ENCODE peak calls at places on chromosomes 7 and 10, in four cellular contexts. K is A549, W is IMR-90, Y is caudate nucleus. X is an unnamed sample.

GRCh38 chr10:28411136-28411460 is 108.2 kb upstream of the MPP7 start:
- DNase-seq in K (no peak), W (no peak), Y (no peak), X (no peak)

GRCh38 chr7:98802088-98802780 is 67.6 kb downstream of the TMEM130 start:
- DNase-seq in K (peak), W (peak), Y (no peak), X (no peak)

GRCh38 chr10:80281292-80281691 is 8.2 kb downstream of the MAT1A start:
- DNase-seq in K (no peak), W (no peak), Y (no peak), X (no peak)

GRCh38 chr10:86946215-86947170 is 10.9 kb downstream of the MMRN2 start:
- DNase-seq in K (no peak), W (no peak), Y (no peak), X (no peak)

GRCh38 chr10:113517165-113517892 is 35.5 kb upstream of the HABP2 start:
- DNase-seq in K (no peak), W (no peak), Y (no peak), X (no peak)

GRCh38 chr7:8443871-8444756 is 10.7 kb downstream of the NXPH1 start:
- DNase-seq in K (no peak), W (no peak), Y (no peak), X (no peak)

GRCh38 chr7:21923663-21924062 is 22.0 kb downstream of the CDCA7L start:
- DNase-seq in K (no peak), W (peak), Y (no peak), X (no peak)

GRCh38 chr7:130733866-130734524 is at the start of gene KLF14:
- DNase-seq in K (no peak), W (no peak), Y (no peak), X (no peak)

GRCh38 chr10:133334495-133335237 is 2.0 kb downstream of the CALY start:
- DNase-seq in K (peak), W (no peak), Y (no peak), X (no peak)

GRCh38 chr10:100890696-100891271 is 22.0 kb upstream of the SLF2 start:
- DNase-seq in K (peak), W (peak), Y (no peak), X (peak)

GRCh38 chr10:100887761-100888296 is 24.9 kb upstream of the SLF2 start:
- DNase-seq in K (no peak), W (no peak), Y (no peak), X (no peak)

GRCh38 chr10:100890141-100890695 is 22.5 kb upstream of the SLF2 start:
- DNase-seq in K (no peak), W (no peak), Y (no peak), X (no peak)

GRCh38 chr10:100888957-100889356 is 23.8 kb upstream of the SLF2 start:
- DNase-seq in K (no peak), W (no peak), Y (no peak), X (no peak)

DNA sequence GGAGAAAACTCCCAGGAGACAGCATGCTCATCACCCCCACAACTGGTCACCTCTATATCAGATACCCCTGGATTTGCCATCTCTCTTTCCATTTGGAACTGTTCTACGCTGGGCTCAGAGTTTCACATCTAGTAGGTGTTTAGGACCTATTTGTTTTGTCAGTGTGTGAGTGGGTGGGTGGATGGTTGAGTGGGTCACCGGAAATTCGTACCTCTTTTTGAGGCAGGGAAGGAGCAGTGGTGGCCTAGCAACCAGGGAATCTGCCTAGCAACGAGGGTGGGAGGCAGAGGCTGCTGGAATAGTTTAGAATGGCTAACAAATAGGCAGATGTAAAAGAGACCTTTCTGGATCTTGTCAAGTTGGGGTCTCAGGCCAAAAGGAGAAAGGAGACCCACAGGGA is 23.2 kb upstream of the SLF2 start:
- DNase-seq in K (no peak), W (no peak), Y (no peak), X (no peak)
- H3K27ac ChIP-seq in K (peak), W (peak), Y (no peak), X (no peak)

GRCh38 chr7:137091396-137091795 is 222.9 kb downstream of the CHRM2 start:
- DNase-seq in K (no peak), W (no peak), Y (no peak), X (no peak)
- H3K27ac ChIP-seq in K (no peak), W (no peak), Y (no peak), X (no peak)

DNA sequence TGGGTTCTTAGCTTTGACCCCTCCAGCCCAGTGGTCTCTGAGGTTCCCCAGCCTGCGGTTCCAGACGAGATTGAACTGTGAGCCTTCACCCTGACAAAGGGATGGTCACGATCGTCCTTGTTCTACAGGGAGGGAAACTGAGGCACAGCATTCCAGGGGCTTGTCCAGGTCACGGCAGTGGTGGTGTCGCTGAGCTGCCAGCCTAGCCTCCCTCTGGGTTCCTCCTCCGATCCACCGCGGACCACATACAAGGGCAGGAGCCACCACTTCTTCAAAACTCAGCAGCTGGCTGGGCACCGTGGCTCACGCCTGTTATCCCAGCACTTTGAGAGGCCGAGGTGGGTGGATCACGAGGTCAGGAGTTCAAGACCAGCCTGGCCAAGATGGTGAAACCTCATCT is 35.8 kb downstream of the ELFN1 start:
- DNase-seq in K (no peak), W (no peak), Y (no peak), X (no peak)
- H3K27ac ChIP-seq in K (no peak), W (no peak), Y (no peak), X (no peak)

GRCh38 chr10:89163265-89163995 is 43.7 kb downstream of the CH25H start:
- DNase-seq in K (no peak), W (no peak), Y (peak), X (peak)
- H3K27ac ChIP-seq in K (no peak), W (no peak), Y (no peak), X (no peak)

DNA sequence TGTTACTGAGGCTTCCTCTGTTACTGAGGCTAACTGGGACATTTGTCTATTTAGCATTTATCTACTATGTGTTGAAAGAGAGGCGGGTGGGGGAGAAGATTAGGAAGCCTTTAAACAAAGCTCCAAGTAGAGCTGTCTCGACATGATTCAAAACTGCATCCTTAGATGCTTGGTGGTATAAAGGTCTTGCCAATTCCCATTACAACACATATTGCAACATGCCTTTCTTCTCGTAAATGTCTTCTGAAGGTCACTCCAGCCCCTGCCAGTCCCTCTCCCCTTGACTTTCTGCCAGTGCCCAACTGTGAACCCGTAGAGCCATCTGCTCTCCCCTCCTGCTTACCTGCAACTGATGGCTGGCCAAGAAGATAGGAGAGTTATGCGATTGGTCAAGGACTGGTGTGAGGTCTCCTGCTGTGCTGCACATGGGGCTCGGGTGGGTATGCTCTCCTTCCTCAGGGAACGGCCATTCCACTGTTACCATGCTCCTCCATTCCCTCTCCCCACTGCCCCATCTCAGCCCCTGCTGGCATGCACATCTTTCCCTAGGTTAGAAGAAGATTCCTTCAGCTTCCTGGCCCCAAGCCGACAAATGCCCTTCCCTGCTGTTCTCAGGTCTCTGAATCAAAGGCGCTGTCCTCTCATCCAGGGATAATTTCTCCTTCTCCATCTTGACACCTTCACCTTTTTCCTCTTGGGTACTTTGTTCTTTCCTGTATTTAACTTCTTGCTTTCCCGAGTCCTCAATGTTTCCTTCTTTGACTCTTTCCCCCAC is 43.6 kb upstream of the ZNF32 start:
- DNase-seq in K (no peak), W (peak), Y (no peak), X (no peak)
- H3K27ac ChIP-seq in K (no peak), W (peak), Y (no peak), X (no peak)

DNA sequence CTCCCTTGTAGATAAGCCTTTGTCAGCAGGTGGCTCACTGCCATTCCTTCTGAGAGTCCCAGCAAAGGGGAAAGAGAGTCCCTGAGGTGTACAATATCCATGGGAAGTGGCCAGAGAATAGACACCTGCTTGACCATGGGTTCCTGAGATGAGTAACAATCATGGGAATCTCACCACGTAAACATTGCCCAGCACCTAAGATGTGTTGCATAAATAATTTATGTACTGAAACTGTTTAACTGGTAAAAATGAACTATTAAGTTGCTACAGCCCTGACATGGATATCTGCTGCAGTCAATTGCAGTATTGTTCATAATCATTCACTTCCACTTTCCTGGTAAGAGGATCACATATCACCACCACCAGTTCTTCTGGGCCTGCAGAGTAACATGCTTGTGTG is 123.8 kb upstream of the INHBA start:
- DNase-seq in K (no peak), W (peak), Y (no peak), X (no peak)
- H3K27ac ChIP-seq in K (no peak), W (no peak), Y (no peak), X (no peak)

DNA sequence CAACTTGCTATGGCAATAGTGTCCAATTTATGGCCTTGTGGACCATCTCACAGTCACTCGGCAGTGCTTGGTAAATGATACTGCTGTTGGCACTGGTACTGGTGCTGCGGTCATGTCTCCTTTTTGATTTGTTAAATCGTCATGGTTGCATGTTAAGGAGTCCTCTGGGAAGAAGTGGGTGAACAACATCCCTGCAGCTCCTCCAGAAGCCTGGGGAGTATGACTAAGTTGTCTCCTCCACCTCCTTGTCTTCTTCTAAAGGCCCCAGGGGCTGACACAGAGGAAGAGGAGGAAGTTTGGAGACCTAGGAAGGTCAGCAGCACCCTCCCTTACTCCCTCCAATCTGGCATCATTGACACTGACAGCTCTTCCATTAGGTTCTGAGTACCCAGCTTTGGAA is 8.5 kb downstream of the ITPRIP start:
- DNase-seq in K (no peak), W (peak), Y (no peak), X (no peak)
- H3K27ac ChIP-seq in K (peak), W (peak), Y (peak), X (peak)

DNA sequence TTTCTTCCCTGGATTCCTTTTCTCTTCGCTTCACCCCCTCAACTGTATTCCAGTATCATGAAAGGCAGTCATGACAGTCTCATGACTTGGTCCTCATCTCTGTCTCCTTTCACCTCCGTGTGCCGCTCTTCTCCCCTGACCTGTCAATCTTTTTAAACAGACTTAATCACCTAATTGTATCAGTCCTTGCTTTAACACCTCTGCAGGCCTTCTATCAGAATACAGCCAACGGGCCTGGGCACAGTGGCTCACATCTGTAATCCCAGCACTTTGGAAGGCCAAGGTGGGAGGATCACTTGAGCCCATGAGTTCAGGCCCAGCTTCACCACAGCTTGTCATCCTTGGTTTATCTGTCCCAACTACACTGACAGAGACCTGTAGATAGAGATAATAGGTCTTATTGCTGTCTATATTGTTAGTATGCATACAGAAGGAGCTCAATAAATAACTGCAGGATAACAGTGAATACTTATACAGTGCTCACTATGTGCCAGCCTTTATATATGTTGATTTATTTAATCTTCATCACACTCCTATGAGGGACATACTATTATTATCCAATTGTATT is 1.2 kb downstream of the CNPY4 start:
- DNase-seq in K (no peak), W (no peak), Y (no peak), X (no peak)
- H3K27ac ChIP-seq in K (peak), W (peak), Y (peak), X (no peak)

GRCh38 chr10:93893646-93894515 is at the start of gene SLC35G1:
- DNase-seq in K (peak), W (peak), Y (peak), X (no peak)
- H3K27ac ChIP-seq in K (peak), W (peak), Y (no peak), X (no peak)

DNA sequence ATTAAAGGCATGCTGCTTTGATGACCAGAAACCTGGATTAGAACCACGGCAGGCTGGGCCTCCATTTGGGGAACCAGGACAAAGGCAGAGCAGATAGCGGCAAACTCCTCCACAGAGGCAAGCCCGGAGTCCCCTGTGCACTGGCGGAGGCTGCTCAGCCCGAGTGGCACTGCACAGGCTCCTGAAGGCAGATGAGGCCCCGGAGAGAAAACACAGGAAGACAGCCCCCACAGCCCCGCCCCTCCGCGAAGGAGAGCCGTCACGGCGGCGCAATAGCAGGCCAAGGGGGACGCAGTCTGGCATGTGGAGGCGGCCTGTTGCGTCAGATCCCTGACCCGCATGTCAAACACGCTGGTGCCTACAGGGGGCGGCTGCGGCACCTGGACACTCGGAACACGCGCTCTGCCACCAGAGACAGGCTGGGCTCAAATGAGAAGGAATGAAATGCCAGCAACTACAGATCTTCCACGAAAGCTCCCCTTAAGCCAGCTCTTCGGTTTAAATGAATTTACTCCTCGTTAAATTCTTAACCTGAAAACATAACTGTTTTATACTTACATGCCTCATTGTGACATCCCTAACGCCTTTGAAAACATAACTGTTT is 128.5 kb downstream of the MAD1L1 start:
- DNase-seq in K (peak), W (peak), Y (peak), X (no peak)
- H3K27ac ChIP-seq in K (peak), W (peak), Y (peak), X (no peak)